ENCODE peak calls at places on chromosomes 4 and X, in nine cellular contexts. F, J, Z, A, W, T, D, C and L are unnamed samples.

GRCh38 chr4:8225290-8225625 is 26.2 kb downstream of the SH3TC1 start:
- DNase-seq in F (no peak), J (no peak), Z (no peak), A (no peak), W (no peak), T (peak; percentile 5), D (no peak), C (no peak), L (no peak)

GRCh38 chr4:657338-658030 is 16.6 kb downstream of the ATP5ME start:
- DNase-seq in F (no peak), J (no peak), Z (no peak), A (peak; percentile 24), W (no peak), T (no peak), D (no peak), C (no peak), L (no peak)

GRCh38 chr4:153205028-153205648 is 895 bp downstream of the TRIM2 start:
- DNase-seq in F (peak; percentile 35), J (no peak), Z (peak; percentile 7), A (no peak), W (no peak), T (no peak), D (no peak), C (peak; percentile 38), L (no peak)

GRCh38 chr4:15366660-15367059 is 61.2 kb upstream of the C1QTNF7 start:
- DNase-seq in F (no peak), J (no peak), Z (no peak), A (no peak), W (no peak), T (no peak), D (no peak), C (no peak), L (no peak)

GRCh38 chr4:28259951-28260350 is 1399.3 kb downstream of the STIM2 start:
- DNase-seq in F (no peak), J (no peak), Z (no peak), A (no peak), W (no peak), T (no peak), D (no peak), C (no peak), L (no peak)

GRCh38 chr4:145804134-145804533 is 124.2 kb downstream of the C4orf51 start:
- DNase-seq in F (peak; percentile 77), J (no peak), Z (no peak), A (no peak), W (no peak), T (no peak), D (no peak), C (no peak), L (peak; percentile 84)

GRCh38 chrX:105297041-105297440 is 76.5 kb upstream of the TEX13A start:
- DNase-seq in F (no peak), J (no peak), Z (no peak), A (no peak), W (no peak), T (no peak), D (no peak), C (no peak), L (no peak)

GRCh38 chr4:10006236-10006603 is 15.1 kb downstream of the SLC2A9 start:
- DNase-seq in F (peak; percentile 28), J (peak; percentile 87), Z (no peak), A (peak; percentile 45), W (no peak), T (no peak), D (no peak), C (peak; percentile 59), L (no peak)

GRCh38 chrX:24494544-24495113 is 29.5 kb downstream of the PDK3 start:
- DNase-seq in F (peak; percentile 46), J (peak; percentile 54), Z (no peak), A (no peak), W (no peak), T (no peak), D (no peak), C (peak; percentile 54), L (peak; percentile 30)

GRCh38 chr4:183666088-183666487 is 7.0 kb downstream of the TRAPPC11 start:
- DNase-seq in F (no peak), J (no peak), Z (no peak), A (no peak), W (no peak), T (no peak), D (no peak), C (no peak), L (no peak)

DNA sequence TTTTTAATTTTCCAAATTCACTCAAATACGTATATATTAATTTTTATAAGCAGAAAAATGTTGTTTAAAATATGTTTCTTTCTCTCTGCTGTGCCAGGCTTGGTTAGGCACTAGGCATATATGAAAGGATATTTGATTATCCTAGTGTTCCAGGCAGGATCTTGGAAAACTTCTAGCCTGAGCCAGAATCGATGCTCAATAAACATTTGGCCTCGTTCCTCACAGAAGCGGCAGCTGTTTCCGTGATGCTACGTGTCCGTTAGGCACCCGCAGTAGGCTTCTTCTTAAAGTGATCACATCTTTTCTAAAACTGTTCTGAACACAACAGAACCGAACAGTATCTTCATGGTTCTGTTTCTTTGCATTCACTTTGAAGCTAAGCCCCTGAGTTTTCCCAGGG is 50.1 kb upstream of the CRMP1 start:
- DNase-seq in F (no peak), J (no peak), Z (no peak), A (no peak), W (peak; percentile 4), T (no peak), D (no peak), C (no peak), L (no peak)
- H3K27me3 ChIP-seq in F (no peaks in the 10 kb centered on the region), J (no peaks in the 10 kb centered on the region), Z (no peaks in the 10 kb centered on the region), A (no peaks in the 10 kb centered on the region), W (no peaks in the 10 kb centered on the region), T (no peaks in the 10 kb centered on the region), D (no peaks in the 10 kb centered on the region), C (no peaks in the 10 kb centered on the region), L (peaks cover 3% of the 10 kb centered on the region)

GRCh38 chr4:6910960-6911874 is 1.6 kb downstream of the TBC1D14 start:
- DNase-seq in F (no peak), J (no peak), Z (no peak), A (no peak), W (no peak), T (no peak), D (no peak), C (no peak), L (no peak)

GRCh38 chr4:6912412-6912811 is 2.8 kb downstream of the TBC1D14 start:
- DNase-seq in F (no peak), J (no peak), Z (no peak), A (no peak), W (no peak), T (no peak), D (no peak), C (no peak), L (no peak)

GRCh38 chr4:6914448-6914847 is 4.8 kb downstream of the TBC1D14 start:
- DNase-seq in F (no peak), J (no peak), Z (no peak), A (no peak), W (no peak), T (no peak), D (no peak), C (no peak), L (no peak)

GRCh38 chr4:6915041-6916005 is 5.7 kb downstream of the TBC1D14 start:
- DNase-seq in F (no peak), J (no peak), Z (no peak), A (no peak), W (no peak), T (no peak), D (no peak), C (no peak), L (no peak)

GRCh38 chr4:6913350-6913749 is 3.7 kb downstream of the TBC1D14 start:
- DNase-seq in F (no peak), J (no peak), Z (no peak), A (no peak), W (no peak), T (no peak), D (no peak), C (no peak), L (no peak)
- H3K4me3 ChIP-seq in F (no peak overlapping the region), J (no peak overlapping the region), Z (no peak overlapping the region), A (no peak overlapping the region), W (no peak overlapping the region), T (no peak overlapping the region), D (no peak overlapping the region), C (no peak overlapping the region), L (no peak overlapping the region)

GRCh38 chrX:32873786-32874185 is 337.6 kb downstream of the DMD start:
- DNase-seq in F (no peak), J (no peak), Z (no peak), A (no peak), W (no peak), T (no peak), D (no peak), C (no peak), L (no peak)
- H3K27me3 ChIP-seq in F (no peaks in the 10 kb centered on the region), J (no peaks in the 10 kb centered on the region), Z (no peaks in the 10 kb centered on the region), A (no peaks in the 10 kb centered on the region), W (no peaks in the 10 kb centered on the region), T (no peaks in the 10 kb centered on the region), D (no peaks in the 10 kb centered on the region), C (no peaks in the 10 kb centered on the region), L (no peaks in the 10 kb centered on the region)

GRCh38 chr4:54233697-54234496 is 4.8 kb downstream of the PDGFRA start:
- DNase-seq in F (no peak), J (no peak), Z (peak; percentile 51), A (peak; percentile 85), W (peak; percentile 86), T (peak; percentile 73), D (peak; percentile 79), C (peak; percentile 60), L (peak; percentile 73)

GRCh38 chr4:54231419-54232150 is 2.5 kb downstream of the PDGFRA start:
- DNase-seq in F (no peak), J (no peak), Z (no peak), A (peak; percentile 77), W (no peak), T (peak; percentile 74), D (peak; percentile 32), C (no peak), L (no peak)

GRCh38 chr4:54232151-54232688 is 3.1 kb downstream of the PDGFRA start:
- DNase-seq in F (no peak), J (no peak), Z (no peak), A (no peak), W (no peak), T (no peak), D (peak; percentile 24), C (no peak), L (no peak)

GRCh38 chr4:54233128-54233696 is 4.1 kb downstream of the PDGFRA start:
- DNase-seq in F (no peak), J (no peak), Z (peak; percentile 51), A (peak; percentile 89), W (peak; percentile 92), T (peak; percentile 88), D (peak; percentile 86), C (peak; percentile 79), L (peak; percentile 61)

GRCh38 chr4:54234497-54235205 is 5.6 kb downstream of the PDGFRA start:
- DNase-seq in F (no peak), J (no peak), Z (no peak), A (no peak), W (no peak), T (no peak), D (peak; percentile 6), C (no peak), L (no peak)
- H3K4me3 ChIP-seq in F (peak overlapping the region; percentile 92), J (no peak overlapping the region), Z (no peak overlapping the region), A (peak overlapping the region; percentile 69), W (peak overlapping the region; percentile 55), T (peak overlapping the region; percentile 53), D (no peak overlapping the region), C (no peak overlapping the region), L (peak overlapping the region; percentile 97)

GRCh38 chrX:142005532-142005931 is 101.8 kb downstream of the MAGEC1 start:
- DNase-seq in F (no peak), J (no peak), Z (no peak), A (no peak), W (no peak), T (no peak), D (no peak), C (no peak), L (no peak)
- H3K27me3 ChIP-seq in F (no peaks in the 10 kb centered on the region), J (no peaks in the 10 kb centered on the region), Z (no peaks in the 10 kb centered on the region), A (no peaks in the 10 kb centered on the region), W (no peaks in the 10 kb centered on the region), T (no peaks in the 10 kb centered on the region), D (no peaks in the 10 kb centered on the region), C (peaks cover 3% of the 10 kb centered on the region), L (no peaks in the 10 kb centered on the region)